ENCODE peak calls at places on chromosomes 3 and 15, in five cellular contexts. T, X, J, N and R are unnamed samples. For H3K4me1, the result is how much of the 10 kb centered on the place peaks cover.

GRCh38 chr3:64437126-64437525 is 211.9 kb upstream of the PRICKLE2 start:
- DNase-seq in T (no peak), X (no peak), J (no peak), N (no peak), R (no peak)

GRCh38 chr3:112793311-112794081 is 53.2 kb downstream of the CD200R1L start:
- DNase-seq in T (no peak), X (no peak), J (peak), N (no peak), R (no peak)

GRCh38 chr3:52286777-52287110 is 884 bp upstream of the GLYCTK start:
- DNase-seq in T (no peak), X (no peak), J (no peak), N (peak), R (peak)

GRCh38 chr3:42497009-42497731 is 5.3 kb upstream of the VIPR1 start:
- DNase-seq in T (no peak), X (no peak), J (peak), N (no peak), R (no peak)

GRCh38 chr3:130997291-130997690 is 29.3 kb downstream of the ASTE1 start:
- DNase-seq in T (no peak), X (no peak), J (no peak), N (no peak), R (no peak)

GRCh38 chr15:100060276-100060926 is 281.4 kb downstream of the ADAMTS17 start:
- DNase-seq in T (no peak), X (no peak), J (peak), N (peak), R (peak)

GRCh38 chr15:40846846-40847224 is 3.0 kb downstream of the SPINT1 start:
- DNase-seq in T (no peak), X (no peak), J (peak), N (no peak), R (no peak)

GRCh38 chr3:124272611-124273151 is 280.8 kb upstream of the ROPN1 start:
- DNase-seq in T (no peak), X (no peak), J (peak), N (no peak), R (no peak)

GRCh38 chr15:42723068-42723467 is 13.9 kb downstream of the CDAN1 start:
- DNase-seq in T (no peak), X (no peak), J (peak), N (no peak), R (no peak)

GRCh38 chr15:69529141-69529540 is 76.5 kb downstream of the RPLP1 start:
- DNase-seq in T (no peak), X (no peak), J (no peak), N (no peak), R (no peak)

GRCh38 chr15:48250640-48251076 is 44.6 kb downstream of the SLC12A1 start:
- DNase-seq in T (no peak), X (no peak), J (peak), N (peak), R (peak)

GRCh38 chr3:170437151-170437550 is 18.5 kb downstream of the CLDN11 start:
- DNase-seq in T (no peak), X (no peak), J (no peak), N (no peak), R (no peak)

GRCh38 chr3:14047841-14048240 is 76.8 kb downstream of the CHCHD4 start:
- DNase-seq in T (no peak), X (no peak), J (no peak), N (no peak), R (no peak)

GRCh38 chr15:97968380-97968779 is 7.9 kb downstream of the ARRDC4 start:
- DNase-seq in T (no peak), X (no peak), J (no peak), N (no peak), R (no peak)

GRCh38 chr15:88454867-88455810 is 12.0 kb downstream of the MRPL46 start:
- DNase-seq in T (peak), X (no peak), J (peak), N (peak), R (peak)

DNA sequence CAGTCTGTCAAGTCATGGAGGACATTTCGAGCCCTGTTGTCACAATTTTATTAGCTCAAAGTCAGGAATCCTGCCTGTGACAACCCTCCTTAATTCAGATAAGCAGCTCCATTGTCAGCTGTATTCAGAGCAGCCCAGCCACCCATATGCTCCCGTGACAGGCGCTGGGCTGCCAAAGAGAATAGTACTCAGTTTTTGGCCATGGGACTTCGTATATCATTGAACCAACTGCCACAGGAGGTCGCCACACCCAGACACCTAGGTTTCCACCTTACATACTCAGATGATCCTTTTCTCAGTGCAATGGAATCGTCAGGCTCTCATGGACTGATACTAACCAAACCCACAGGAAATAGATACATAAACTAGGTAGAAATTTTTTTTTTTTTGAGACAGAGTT is 100.2 kb downstream of the C3orf70 start:
- DNase-seq in T (no peak), X (no peak), J (no peak), N (no peak), R (no peak)
- TF ChIP-seq CTCF in T (no peak), X (no peak), J (no peak), N (no peak), R (no peak)

GRCh38 chr3:195183071-195183776 is 87.7 kb downstream of the XXYLT1 start:
- DNase-seq in T (no peak), X (no peak), J (no peak), N (no peak), R (no peak)
- H3K4me1 ChIP-seq in T (under half), X (half or more), J (under half), N (under half), R (under half)

DNA sequence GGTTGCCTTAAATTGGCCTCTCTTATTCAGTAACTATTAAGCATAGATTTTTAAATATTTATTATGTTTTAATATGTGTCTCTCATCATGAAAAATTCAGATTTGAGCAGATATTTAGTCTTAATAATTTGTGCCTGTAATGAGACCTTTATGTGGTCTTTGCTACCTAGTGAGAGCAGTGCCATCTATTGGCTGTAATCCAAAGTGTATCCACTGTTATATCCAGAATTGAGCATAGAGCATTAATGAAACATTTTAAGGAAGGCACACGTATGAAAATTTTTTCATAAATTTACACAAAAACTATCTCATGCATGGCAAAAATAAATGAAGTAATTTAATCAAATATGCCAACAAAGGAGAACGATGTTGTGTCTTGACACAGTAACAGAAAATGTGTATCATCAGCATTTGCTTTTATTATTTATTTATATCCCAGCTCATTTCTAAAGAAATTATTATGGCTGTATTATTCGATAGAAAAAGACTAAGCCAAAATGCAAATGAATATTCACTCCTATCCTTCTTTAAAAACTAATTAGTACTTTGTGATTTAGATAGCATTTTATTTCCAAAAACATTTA is 203.5 kb downstream of the RSRC1 start:
- DNase-seq in T (no peak), X (no peak), J (peak), N (no peak), R (no peak)
- TF ChIP-seq CTCF in T (no peak), X (no peak), J (peak), N (no peak), R (peak)

GRCh38 chr3:114216186-114216970 is 21.0 kb downstream of the ZNF80 start:
- DNase-seq in T (no peak), X (no peak), J (no peak), N (no peak), R (no peak)
- H3K4me1 ChIP-seq in T (half or more), X (under half), J (under half), N (under half), R (under half)